ENCODE peak calls at places on chromosomes 16 and 17, in ten cellular contexts. X is lower leg skin, V is heart right ventricle, S is LNCaP clone FGC, O is stomach, U is PC-9, B is WERI-Rb-1, W is neural progenitor cell, T is testis, C is AG04449. Q is an unnamed sample.

GRCh38 chr17:37570527-37571093 is 38.6 kb downstream of the SYNRG start:
- DNase-seq in U (peak; percentile 72), O (peak; percentile 48), V (peak; percentile 29), W (peak; percentile 67), B (peak; percentile 70), X (no peak), T (peak; percentile 52), S (no peak), C (no peak), Q (peak; percentile 39)

GRCh38 chr17:44376124-44376523 is 12.5 kb upstream of the FAM171A2 start:
- DNase-seq in U (peak; percentile 17), C (no peak), O (no peak), V (peak; percentile 55), B (peak; percentile 57), W (peak; percentile 60), T (peak; percentile 78), X (no peak), S (peak; percentile 1), Q (no peak)

GRCh38 chr16:16120044-16120381 is 103.3 kb downstream of the ABCC6 start:
- DNase-seq in O (peak; percentile 51), S (no peak), X (no peak), V (no peak), C (no peak), B (no peak), U (no peak), T (no peak), W (no peak), Q (no peak)

GRCh38 chr17:50807014-50807413 is 28.4 kb upstream of the WFIKKN2 start:
- DNase-seq in C (no peak), B (no peak), O (no peak), X (no peak), U (no peak), T (no peak), S (no peak), W (no peak), V (no peak), Q (no peak)

GRCh38 chr17:2892305-2892971 is 96.2 kb downstream of the RAP1GAP2 start:
- DNase-seq in O (peak; percentile 74), C (peak; percentile 16), V (no peak), W (no peak), T (no peak), U (peak; percentile 77), S (no peak), B (no peak), X (no peak), Q (no peak)

GRCh38 chr17:32854177-32854576 is 22.7 kb downstream of the MYO1D start:
- DNase-seq in U (no peak), W (no peak), B (no peak), V (no peak), C (no peak), T (no peak), S (no peak), X (no peak), O (no peak), Q (no peak)

GRCh38 chr16:54627616-54628015 is 303.0 kb upstream of the IRX5 start:
- DNase-seq in C (no peak), B (no peak), S (no peak), O (no peak), X (no peak), T (no peak), V (no peak), W (no peak), U (no peak), Q (no peak)

GRCh38 chr17:46865100-46865499 is 13.7 kb downstream of the WNT9B start:
- DNase-seq in X (no peak), C (peak; percentile 56), O (no peak), B (no peak), S (no peak), V (no peak), T (no peak), W (no peak), U (no peak), Q (no peak)

GRCh38 chr16:78748471-78748929 is 649.0 kb downstream of the WWOX start:
- DNase-seq in V (no peak), T (no peak), C (no peak), W (no peak), X (no peak), O (no peak), S (no peak), U (no peak), B (peak; percentile 82), Q (no peak)

GRCh38 chr17:12035713-12036112 is 15.0 kb downstream of the MAP2K4 start:
- DNase-seq in V (no peak), O (no peak), W (no peak), S (peak; percentile 45), C (no peak), X (no peak), B (no peak), U (no peak), T (no peak), Q (no peak)
- TF ChIP-seq CTCF in V (no peak), O (no peak), W (no peak), S (no peak), C (no peak), X (no peak), B (no peak), U (no peak), T (no peak), Q (no peak)

GRCh38 chr17:75289832-75290337 is 652 bp upstream of the SLC25A19 start:
- DNase-seq in V (peak; percentile 39), C (no peak), U (no peak), B (no peak), T (peak; percentile 75), W (no peak), O (peak; percentile 67), S (no peak), X (peak; percentile 91), Q (no peak)

GRCh38 chr17:75288784-75289121 is 480 bp downstream of the SLC25A19 start:
- DNase-seq in C (no peak), W (peak; percentile 65), V (no peak), X (no peak), B (peak; percentile 87), S (no peak), U (peak; percentile 59), O (peak; percentile 46), T (no peak), Q (peak; percentile 32)

GRCh38 chr17:75287221-75287620 is 2.0 kb downstream of the SLC25A19 start:
- DNase-seq in B (no peak), X (no peak), C (no peak), U (no peak), V (no peak), S (no peak), O (no peak), T (no peak), W (no peak), Q (no peak)

GRCh38 chr17:75288359-75288758 is 874 bp downstream of the SLC25A19 start:
- DNase-seq in X (no peak), S (no peak), U (no peak), C (no peak), O (no peak), B (no peak), T (no peak), W (no peak), V (no peak), Q (no peak)

DNA sequence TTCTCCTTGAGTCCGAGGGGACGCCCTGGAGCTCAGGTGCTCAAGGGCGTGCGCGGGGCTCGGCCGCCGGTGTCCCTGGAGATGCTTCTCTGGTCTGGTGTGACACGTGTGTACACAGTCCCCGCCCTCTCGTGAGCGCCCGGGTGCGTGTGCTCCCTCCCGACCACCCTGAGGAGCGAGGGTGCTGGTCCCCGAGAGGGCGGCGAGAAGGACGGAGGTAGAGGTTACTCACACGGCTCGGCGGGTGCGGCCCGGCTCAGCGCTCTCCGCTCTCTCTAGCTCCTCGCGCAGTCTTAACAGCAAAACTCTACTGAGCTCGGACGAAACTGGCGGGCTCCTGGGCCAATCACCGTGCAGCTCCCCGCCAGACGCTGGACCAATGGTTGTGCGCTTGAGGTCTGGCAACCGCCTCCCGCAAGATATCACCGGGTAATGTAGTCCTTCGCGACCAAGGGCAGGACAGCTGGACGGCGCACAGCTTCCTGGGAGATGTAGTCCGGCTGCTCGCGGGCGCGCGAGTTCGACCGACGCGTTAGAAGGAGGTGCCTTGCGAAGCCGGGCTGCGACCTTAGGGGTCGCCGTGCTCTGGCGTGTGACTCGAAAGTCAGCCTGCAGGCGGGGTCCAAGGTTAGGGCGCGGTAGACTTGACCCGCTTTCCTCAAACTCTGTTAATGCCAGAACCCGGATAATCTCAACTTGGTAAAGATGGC is at the start of gene SLC25A19:
- DNase-seq in T (peak; percentile 100), W (peak; percentile 99), U (peak; percentile 97), V (peak; percentile 98), B (peak; percentile 100), O (peak; percentile 99), C (peak; percentile 90), X (peak; percentile 100), S (peak; percentile 96), Q (peak; percentile 99)
- TF ChIP-seq CTCF in T (no peak), W (peak; percentile 58), U (no peak), V (no peak), B (peak; percentile 68), O (no peak), C (no peak), X (no peak), S (peak; percentile 34), Q (peak; percentile 37)

GRCh38 chr17:9132291-9132690 is 111.0 kb downstream of the NTN1 start:
- DNase-seq in C (no peak), X (no peak), T (no peak), V (no peak), S (no peak), W (no peak), U (no peak), O (no peak), B (no peak), Q (no peak)
- TF ChIP-seq CTCF in C (no peak), X (no peak), T (no peak), V (no peak), S (no peak), W (no peak), U (no peak), O (no peak), B (no peak), Q (no peak)

GRCh38 chr17:82106697-82107305 is 8.8 kb upstream of the FASN start:
- DNase-seq in X (no peak), W (no peak), S (peak; percentile 59), C (no peak), U (no peak), B (peak; percentile 32), T (peak; percentile 52), O (peak; percentile 83), V (no peak), Q (no peak)

GRCh38 chr17:82105882-82106696 is 8.1 kb upstream of the FASN start:
- DNase-seq in O (peak; percentile 83), B (peak; percentile 97), C (no peak), T (peak; percentile 46), V (peak; percentile 50), S (peak; percentile 98), X (peak; percentile 85), W (peak; percentile 75), U (peak; percentile 97), Q (no peak)

GRCh38 chr17:82108038-82108998 is 10.3 kb upstream of the FASN start:
- DNase-seq in O (no peak), X (no peak), W (no peak), B (no peak), C (no peak), T (no peak), U (no peak), S (no peak), V (no peak), Q (no peak)

GRCh38 chr17:82108999-82109480 is 11.0 kb upstream of the FASN start:
- DNase-seq in U (no peak), X (no peak), C (no peak), B (no peak), T (no peak), V (no peak), W (no peak), S (no peak), O (no peak), Q (no peak)

GRCh38 chr17:82107341-82107860 is 9.4 kb upstream of the FASN start:
- DNase-seq in O (no peak), C (no peak), B (peak; percentile 61), S (no peak), U (no peak), X (no peak), W (no peak), T (no peak), V (no peak), Q (no peak)
- TF ChIP-seq CTCF in O (no peak), C (peak; percentile 29), B (peak; percentile 68), S (no peak), U (no peak), X (no peak), W (peak; percentile 33), T (no peak), V (no peak), Q (no peak)

Q was measured in D721Med.